ENCODE peak calls at places on chromosome 15, in five cellular contexts. N, S, W, G and J are unnamed samples.

GRCh38 chr15:36885709-36886108 is 214.6 kb downstream of the MEIS2 start:
- DNase-seq in N (no peak), S (no peak), W (no peak), G (no peak), J (no peak)

GRCh38 chr15:77143606-77144005 is 72.7 kb upstream of the TSPAN3 start:
- DNase-seq in N (no peak), S (peak), W (no peak), G (no peak), J (no peak)

GRCh38 chr15:66270932-66271331 is 17.4 kb upstream of the MEGF11 start:
- DNase-seq in N (no peak), S (no peak), W (no peak), G (no peak), J (no peak)

GRCh38 chr15:76345880-76346665 is 9.5 kb downstream of the ISL2 start:
- DNase-seq in N (no peak), S (no peak), W (no peak), G (no peak), J (peak)

GRCh38 chr15:90962021-90962420 is 7.3 kb downstream of the RCCD1 start:
- DNase-seq in N (no peak), S (no peak), W (no peak), G (no peak), J (no peak)

GRCh38 chr15:101307048-101307896 is 12.2 kb upstream of the SNRPA1 start:
- DNase-seq in N (no peak), S (no peak), W (no peak), G (no peak), J (no peak)

GRCh38 chr15:78301326-78301725 is 1.9 kb upstream of the SKIC8 start:
- DNase-seq in N (no peak), S (no peak), W (no peak), G (no peak), J (no peak)

GRCh38 chr15:70615435-70616310 is 147.7 kb downstream of the UACA start:
- DNase-seq in N (no peak), S (no peak), W (no peak), G (no peak), J (no peak)

GRCh38 chr15:82183121-82184031 is 79.2 kb downstream of the EFL1 start:
- DNase-seq in N (no peak), S (peak), W (no peak), G (no peak), J (no peak)

GRCh38 chr15:76274226-76274625 is 37.0 kb downstream of the ETFA start:
- DNase-seq in N (no peak), S (peak), W (no peak), G (no peak), J (no peak)

GRCh38 chr15:63436872-63437375 is 55.3 kb upstream of the CA12 start:
- DNase-seq in N (peak), S (peak), W (peak), G (peak), J (peak)

GRCh38 chr15:46766021-46766420 is 951.3 kb upstream of the SEMA6D start:
- DNase-seq in N (no peak), S (no peak), W (no peak), G (no peak), J (no peak)